ENCODE peak calls at places on chromosomes 6 and 20, in seven cellular contexts. One of them, this sample, is unnamed.

GRCh38 chr20:36861875-36862801 is 13.8 kb upstream of the TLDC2 start:
- DNase-seq in tibial nerve: peak; percentile 94
- DNase-seq in pancreas: no peak
- DNase-seq in right atrium auricular region: peak; percentile 93
- DNase-seq in neural crest cell: no peak
- DNase-seq in choroid plexus epithelial cell: peak; percentile 70
- DNase-seq in GM12865: no peak
- DNase-seq in this sample: no peak

GRCh38 chr20:51509208-51509607 is 33.3 kb downstream of the NFATC2 start:
- DNase-seq in GM12865: no peak
- DNase-seq in tibial nerve: no peak
- DNase-seq in choroid plexus epithelial cell: no peak
- DNase-seq in neural crest cell: no peak
- DNase-seq in right atrium auricular region: no peak
- DNase-seq in pancreas: no peak
- DNase-seq in this sample: no peak

GRCh38 chr20:52959125-52959524 is 13.0 kb upstream of the TSHZ2 start:
- DNase-seq in GM12865: peak; percentile 13
- DNase-seq in tibial nerve: no peak
- DNase-seq in neural crest cell: peak; percentile 15
- DNase-seq in choroid plexus epithelial cell: no peak
- DNase-seq in pancreas: no peak
- DNase-seq in right atrium auricular region: no peak
- DNase-seq in this sample: no peak

GRCh38 chr6:35258858-35259193 is 709 bp upstream of the ZNF76 start:
- DNase-seq in tibial nerve: peak; percentile 29
- DNase-seq in GM12865: no peak
- DNase-seq in pancreas: no peak
- DNase-seq in right atrium auricular region: no peak
- DNase-seq in neural crest cell: peak; percentile 41
- DNase-seq in choroid plexus epithelial cell: peak; percentile 69
- DNase-seq in this sample: peak; percentile 42

GRCh38 chr6:151842816-151843215 is 35.3 kb downstream of the ESR1 start:
- DNase-seq in neural crest cell: no peak
- DNase-seq in GM12865: no peak
- DNase-seq in tibial nerve: no peak
- DNase-seq in choroid plexus epithelial cell: no peak
- DNase-seq in right atrium auricular region: no peak
- DNase-seq in pancreas: no peak
- DNase-seq in this sample: no peak

GRCh38 chr6:111361648-111362047 is 121.4 kb downstream of the REV3L start:
- DNase-seq in choroid plexus epithelial cell: peak; percentile 70
- DNase-seq in GM12865: no peak
- DNase-seq in right atrium auricular region: no peak
- DNase-seq in tibial nerve: peak; percentile 51
- DNase-seq in pancreas: no peak
- DNase-seq in neural crest cell: peak; percentile 12
- DNase-seq in this sample: no peak

GRCh38 chr6:38997128-38997761 is 51.3 kb upstream of the GLP1R start:
- DNase-seq in choroid plexus epithelial cell: peak; percentile 58
- DNase-seq in neural crest cell: peak; percentile 36
- DNase-seq in pancreas: peak; percentile 23
- DNase-seq in right atrium auricular region: no peak
- DNase-seq in tibial nerve: no peak
- DNase-seq in GM12865: peak; percentile 52
- DNase-seq in this sample: peak; percentile 47

GRCh38 chr6:42339991-42340401 is 111.7 kb downstream of the TRERF1 start:
- DNase-seq in neural crest cell: no peak
- DNase-seq in choroid plexus epithelial cell: no peak
- DNase-seq in tibial nerve: no peak
- DNase-seq in pancreas: no peak
- DNase-seq in GM12865: peak; percentile 84
- DNase-seq in right atrium auricular region: no peak
- DNase-seq in this sample: no peak

GRCh38 chr20:54350415-54350814 is 125.0 kb upstream of the DOK5 start:
- DNase-seq in GM12865: no peak
- DNase-seq in tibial nerve: no peak
- DNase-seq in neural crest cell: no peak
- DNase-seq in choroid plexus epithelial cell: peak; percentile 67
- DNase-seq in right atrium auricular region: no peak
- DNase-seq in pancreas: no peak
- DNase-seq in this sample: no peak

GRCh38 chr20:11373391-11373790 is 544.3 kb upstream of the BTBD3 start:
- DNase-seq in choroid plexus epithelial cell: peak; percentile 26
- DNase-seq in right atrium auricular region: no peak
- DNase-seq in GM12865: peak; percentile 74
- DNase-seq in pancreas: no peak
- DNase-seq in tibial nerve: no peak
- DNase-seq in neural crest cell: no peak
- DNase-seq in this sample: no peak

GRCh38 chr20:32231847-32232246 is 24.2 kb downstream of the POFUT1 start:
- DNase-seq in choroid plexus epithelial cell: peak; percentile 71
- DNase-seq in tibial nerve: no peak
- DNase-seq in right atrium auricular region: no peak
- DNase-seq in GM12865: peak; percentile 49
- DNase-seq in pancreas: no peak
- DNase-seq in neural crest cell: no peak
- DNase-seq in this sample: no peak

GRCh38 chr6:26536571-26537159 is 1.5 kb upstream of the HMGN4 start:
- DNase-seq in choroid plexus epithelial cell: peak; percentile 84
- DNase-seq in right atrium auricular region: no peak
- DNase-seq in GM12865: peak; percentile 91
- DNase-seq in pancreas: no peak
- DNase-seq in neural crest cell: no peak
- DNase-seq in tibial nerve: no peak
- DNase-seq in this sample: no peak

GRCh38 chr20:38032585-38033329 is 499 bp downstream of the TTI1 start:
- DNase-seq in right atrium auricular region: no peak
- DNase-seq in pancreas: no peak
- DNase-seq in choroid plexus epithelial cell: no peak
- DNase-seq in tibial nerve: no peak
- DNase-seq in neural crest cell: no peak
- DNase-seq in GM12865: peak; percentile 70
- DNase-seq in this sample: no peak

GRCh38 chr6:43657221-43657802 is 12.5 kb downstream of the RSPH9 start:
- DNase-seq in neural crest cell: no peak
- DNase-seq in right atrium auricular region: no peak
- DNase-seq in tibial nerve: no peak
- DNase-seq in pancreas: no peak
- DNase-seq in GM12865: no peak
- DNase-seq in choroid plexus epithelial cell: no peak
- DNase-seq in this sample: no peak
- TF ChIP-seq CTCF in neural crest cell: no peak
- TF ChIP-seq CTCF in right atrium auricular region: no peak
- TF ChIP-seq CTCF in tibial nerve: no peak
- TF ChIP-seq CTCF in pancreas: no peak
- TF ChIP-seq CTCF in GM12865: no peak
- TF ChIP-seq CTCF in choroid plexus epithelial cell: no peak
- TF ChIP-seq CTCF in this sample: no peak

GRCh38 chr6:134437376-134437775 is 119.5 kb upstream of the SGK1 start:
- DNase-seq in pancreas: no peak
- DNase-seq in right atrium auricular region: peak; percentile 61
- DNase-seq in GM12865: peak; percentile 43
- DNase-seq in neural crest cell: no peak
- DNase-seq in choroid plexus epithelial cell: peak; percentile 76
- DNase-seq in tibial nerve: no peak
- DNase-seq in this sample: no peak
- TF ChIP-seq CTCF in pancreas: no peak
- TF ChIP-seq CTCF in right atrium auricular region: no peak
- TF ChIP-seq CTCF in GM12865: no peak
- TF ChIP-seq CTCF in neural crest cell: no peak
- TF ChIP-seq CTCF in choroid plexus epithelial cell: peak; percentile 44
- TF ChIP-seq CTCF in tibial nerve: no peak
- TF ChIP-seq CTCF in this sample: no peak

DNA sequence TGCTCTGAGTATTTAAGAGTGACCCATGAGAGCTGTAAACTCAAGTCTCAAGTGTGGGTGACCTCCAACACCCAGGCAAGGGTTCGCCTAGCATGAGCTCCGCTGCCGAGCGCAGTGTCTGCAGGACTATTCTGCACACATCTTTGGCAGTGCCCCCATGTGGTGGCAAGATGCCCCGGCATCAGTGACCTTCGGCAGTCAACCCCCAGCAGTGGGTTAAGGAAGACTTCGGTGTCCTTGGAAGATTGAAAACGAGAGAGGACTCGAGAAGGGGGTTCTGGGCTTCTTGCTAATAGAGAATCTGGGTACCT is 43.1 kb downstream of the RBM38 start:
- DNase-seq in pancreas: no peak
- DNase-seq in tibial nerve: no peak
- DNase-seq in neural crest cell: no peak
- DNase-seq in choroid plexus epithelial cell: no peak
- DNase-seq in GM12865: peak; percentile 22
- DNase-seq in right atrium auricular region: no peak
- DNase-seq in this sample: no peak
- TF ChIP-seq CTCF in pancreas: no peak
- TF ChIP-seq CTCF in tibial nerve: no peak
- TF ChIP-seq CTCF in neural crest cell: no peak
- TF ChIP-seq CTCF in choroid plexus epithelial cell: no peak
- TF ChIP-seq CTCF in GM12865: peak; percentile 1
- TF ChIP-seq CTCF in right atrium auricular region: no peak
- TF ChIP-seq CTCF in this sample: no peak

DNA sequence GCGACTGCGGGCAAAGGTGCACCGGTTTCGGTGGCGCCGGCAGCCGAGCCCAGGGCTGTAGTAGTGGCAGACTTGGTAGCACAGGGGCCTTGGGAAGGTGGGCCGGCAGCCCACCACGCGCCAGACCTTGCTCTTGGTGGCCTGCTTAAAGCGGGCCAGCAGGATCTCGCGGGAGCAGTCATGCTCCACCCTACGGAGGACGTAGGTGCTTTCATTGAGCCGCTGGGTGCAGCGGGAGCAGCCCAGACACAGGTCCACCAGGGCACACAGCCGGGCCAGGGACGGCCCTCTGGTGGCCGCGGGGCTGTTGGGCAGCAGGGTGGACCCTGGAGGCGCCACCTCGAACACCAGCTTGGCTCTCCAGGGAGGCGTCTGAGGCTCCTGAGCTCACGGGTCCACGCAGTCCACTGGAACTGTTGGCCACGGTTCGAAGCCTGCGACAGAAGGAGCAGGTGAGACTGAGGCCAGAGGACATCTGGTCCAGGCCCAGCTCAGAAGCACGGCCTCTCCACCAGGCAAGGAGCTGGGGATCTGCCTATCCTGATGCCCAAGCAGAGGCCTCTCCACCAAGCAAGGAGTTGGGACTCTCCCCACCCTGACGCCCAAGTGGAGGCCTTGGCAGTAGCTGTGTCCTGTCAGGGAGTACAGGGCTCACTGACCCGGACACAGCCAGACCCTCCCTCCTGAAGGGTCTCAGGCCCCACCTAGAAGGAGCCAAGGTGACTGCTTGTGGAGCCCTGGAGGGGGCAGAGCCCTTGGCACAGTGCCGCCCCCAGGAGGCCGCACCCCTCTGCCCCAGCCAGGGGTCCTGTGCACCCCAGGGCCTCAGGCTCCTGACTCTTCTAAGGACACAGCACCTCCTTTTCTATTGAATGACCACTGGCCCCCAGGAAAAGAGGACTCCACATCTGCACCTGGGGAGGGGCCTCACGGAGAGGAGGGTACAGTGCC is 976 bp downstream of the HELZ2 start:
- DNase-seq in tibial nerve: no peak
- DNase-seq in neural crest cell: no peak
- DNase-seq in pancreas: no peak
- DNase-seq in right atrium auricular region: no peak
- DNase-seq in choroid plexus epithelial cell: no peak
- DNase-seq in GM12865: no peak
- DNase-seq in this sample: no peak
- TF ChIP-seq CTCF in tibial nerve: no peak
- TF ChIP-seq CTCF in neural crest cell: peak; percentile 41
- TF ChIP-seq CTCF in pancreas: no peak
- TF ChIP-seq CTCF in right atrium auricular region: no peak
- TF ChIP-seq CTCF in choroid plexus epithelial cell: peak; percentile 31
- TF ChIP-seq CTCF in GM12865: peak; percentile 10
- TF ChIP-seq CTCF in this sample: peak; percentile 11

GRCh38 chr20:41604002-41604401 is 14.2 kb downstream of the CHD6 start:
- DNase-seq in right atrium auricular region: no peak
- DNase-seq in tibial nerve: no peak
- DNase-seq in neural crest cell: no peak
- DNase-seq in choroid plexus epithelial cell: no peak
- DNase-seq in GM12865: no peak
- DNase-seq in pancreas: no peak
- DNase-seq in this sample: no peak

GRCh38 chr20:41600926-41601631 is 17.1 kb downstream of the CHD6 start:
- DNase-seq in tibial nerve: no peak
- DNase-seq in right atrium auricular region: no peak
- DNase-seq in neural crest cell: no peak
- DNase-seq in choroid plexus epithelial cell: no peak
- DNase-seq in GM12865: no peak
- DNase-seq in pancreas: no peak
- DNase-seq in this sample: no peak

GRCh38 chr20:41598719-41599118 is 19.5 kb downstream of the CHD6 start:
- DNase-seq in choroid plexus epithelial cell: no peak
- DNase-seq in tibial nerve: no peak
- DNase-seq in GM12865: no peak
- DNase-seq in pancreas: no peak
- DNase-seq in neural crest cell: no peak
- DNase-seq in right atrium auricular region: no peak
- DNase-seq in this sample: no peak

GRCh38 chr20:41601742-41602141 is 16.4 kb downstream of the CHD6 start:
- DNase-seq in right atrium auricular region: no peak
- DNase-seq in neural crest cell: no peak
- DNase-seq in pancreas: no peak
- DNase-seq in GM12865: no peak
- DNase-seq in choroid plexus epithelial cell: no peak
- DNase-seq in tibial nerve: no peak
- DNase-seq in this sample: no peak

DNA sequence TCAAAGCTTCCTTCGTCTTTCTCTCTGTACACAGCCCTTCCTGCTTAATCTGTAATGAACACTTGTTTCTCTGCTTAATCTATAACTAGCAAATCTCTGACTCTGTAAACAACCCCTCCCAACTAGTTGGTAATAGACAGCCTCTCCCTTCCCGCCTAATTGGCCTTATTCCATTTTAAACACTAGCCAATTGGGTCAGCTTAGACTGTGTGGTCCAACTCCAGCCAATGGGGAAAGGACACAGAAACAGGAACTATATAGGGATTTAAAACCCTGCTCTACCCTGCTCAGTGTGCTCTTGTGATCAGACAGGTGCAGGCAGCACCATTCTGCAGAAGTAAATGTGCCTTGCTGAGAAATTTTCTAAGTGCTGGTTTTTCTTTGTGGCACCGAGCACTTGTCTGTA is 18.5 kb downstream of the CHD6 start:
- DNase-seq in GM12865: no peak
- DNase-seq in pancreas: no peak
- DNase-seq in tibial nerve: no peak
- DNase-seq in choroid plexus epithelial cell: no peak
- DNase-seq in neural crest cell: no peak
- DNase-seq in right atrium auricular region: no peak
- DNase-seq in this sample: no peak
- TF ChIP-seq CTCF in GM12865: no peak
- TF ChIP-seq CTCF in pancreas: no peak
- TF ChIP-seq CTCF in tibial nerve: no peak
- TF ChIP-seq CTCF in choroid plexus epithelial cell: no peak
- TF ChIP-seq CTCF in neural crest cell: no peak
- TF ChIP-seq CTCF in right atrium auricular region: no peak
- TF ChIP-seq CTCF in this sample: no peak

GRCh38 chr6:8888468-8888867 is 453.1 kb upstream of the SLC35B3 start:
- DNase-seq in GM12865: peak; percentile 15
- DNase-seq in right atrium auricular region: no peak
- DNase-seq in tibial nerve: no peak
- DNase-seq in choroid plexus epithelial cell: peak; percentile 26
- DNase-seq in pancreas: no peak
- DNase-seq in neural crest cell: no peak
- DNase-seq in this sample: no peak
- TF ChIP-seq CTCF in GM12865: peak; percentile 27
- TF ChIP-seq CTCF in right atrium auricular region: no peak
- TF ChIP-seq CTCF in tibial nerve: no peak
- TF ChIP-seq CTCF in choroid plexus epithelial cell: peak; percentile 42
- TF ChIP-seq CTCF in pancreas: peak; percentile 10
- TF ChIP-seq CTCF in neural crest cell: peak; percentile 54
- TF ChIP-seq CTCF in this sample: peak; percentile 27